ENCODE peak calls at places on chromosomes 2 and 18, in nine cellular contexts. B, V, Q, R, X, C, O, H and G are unnamed samples.

GRCh38 chr18:76121049-76121448 is 374.0 kb downstream of the ZNF516 start:
- DNase-seq in B (no peak), V (no peak), Q (no peak), R (no peak), X (no peak), C (no peak), O (no peak), H (no peak), G (no peak)

GRCh38 chr2:224816816-224817215 is 100.7 kb upstream of the CCDC195 start:
- DNase-seq in B (no peak), V (peak; percentile 51), Q (no peak), R (peak; percentile 85), X (peak; percentile 56), C (no peak), O (no peak), H (no peak), G (peak; percentile 40)

GRCh38 chr2:3603536-3604206 is 8.8 kb downstream of the COLEC11 start:
- DNase-seq in B (no peak), V (no peak), Q (no peak), R (no peak), X (no peak), C (no peak), O (no peak), H (no peak), G (no peak)

GRCh38 chr18:76821875-76822509 is 365 bp upstream of the ZNF236 start:
- DNase-seq in B (peak; percentile 18), V (no peak), Q (peak; percentile 9), R (peak; percentile 56), X (peak; percentile 95), C (peak; percentile 75), O (peak; percentile 58), H (peak; percentile 26), G (peak; percentile 60)

GRCh38 chr2:210663574-210663973 is 107.2 kb downstream of the CPS1 start:
- DNase-seq in B (peak; percentile 31), V (peak; percentile 4), Q (peak; percentile 13), R (peak; percentile 0), X (peak; percentile 30), C (no peak), O (no peak), H (no peak), G (no peak)

GRCh38 chr2:226701052-226701451 is 98.6 kb downstream of the IRS1 start:
- DNase-seq in B (no peak), V (peak; percentile 98), Q (no peak), R (peak; percentile 91), X (peak; percentile 82), C (no peak), O (no peak), H (no peak), G (peak; percentile 79)

GRCh38 chr2:30670453-30670852 is 136.8 kb downstream of the CAPN13 start:
- DNase-seq in B (no peak), V (no peak), Q (no peak), R (no peak), X (no peak), C (no peak), O (no peak), H (no peak), G (no peak)

GRCh38 chr2:41909584-41909983 is 138.2 kb upstream of the PKDCC start:
- DNase-seq in B (no peak), V (no peak), Q (no peak), R (peak; percentile 11), X (no peak), C (no peak), O (no peak), H (no peak), G (peak; percentile 70)